ENCODE peak calls at places on chromosomes 2 and 18, in eight cellular contexts. O is stimulated activated CD4-positive, alpha-beta T cell treated with anti-CD3 and anti-CD28 coated beads, Interleukin-15, amount 100 ng/mL, for 24 hours; A is T-helper 2 cell; I is AG20443; C is smooth muscle cell of the brain vasculature; X is GDM1; G is activated effector memory CD4-positive, alpha-beta T cell treated with anti-CD3 and anti-CD28 coated beads, Interleukin-2, amount 50 U/mL, for 16 hours; L is gastrocnemius medialis. J is an unnamed sample.

GRCh38 chr18:28357785-28358401 is 181.0 kb upstream of the CDH2 start:
- DNase-seq in C (no peak), L (no peak), I (no peak), O (no peak), G (no peak), A (no peak), X (no peak), J (no peak)

GRCh38 chr2:172484253-172484652 is 56.9 kb downstream of the ITGA6 start:
- DNase-seq in O (no peak), C (peak), X (peak), I (peak), A (no peak), G (no peak), L (no peak), J (no peak)

GRCh38 chr2:27379840-27380625 is 501 bp downstream of the ZNF513 start:
- DNase-seq in L (peak), A (no peak), X (no peak), G (peak), C (no peak), O (peak), I (no peak), J (peak)

GRCh38 chr2:8120979-8121825 is 560.7 kb upstream of the ID2 start:
- DNase-seq in I (no peak), G (no peak), A (no peak), X (no peak), L (no peak), O (no peak), C (no peak), J (no peak)

GRCh38 chr2:86383844-86384243 is 46.4 kb upstream of the REEP1 start:
- DNase-seq in I (peak), C (no peak), X (no peak), L (no peak), G (no peak), A (no peak), O (no peak), J (no peak)

GRCh38 chr2:202161106-202161836 is 77.1 kb downstream of the SUMO1 start:
- DNase-seq in L (no peak), G (no peak), A (no peak), I (no peak), C (no peak), O (no peak), X (peak), J (no peak)

GRCh38 chr2:238170386-238171071 is 11.8 kb downstream of the ERFE start:
- DNase-seq in O (no peak), C (no peak), A (no peak), G (no peak), L (no peak), X (no peak), I (no peak), J (no peak)

GRCh38 chr2:208062113-208062512 is 36.8 kb upstream of the PLEKHM3 start:
- DNase-seq in L (no peak), I (no peak), C (no peak), X (peak), G (no peak), O (peak), A (no peak), J (no peak)

GRCh38 chr2:216350214-216350789 is 22.0 kb downstream of the MARCHF4 start:
- DNase-seq in A (no peak), X (peak), L (no peak), I (peak), G (no peak), C (no peak), O (peak), J (no peak)

GRCh38 chr2:170235860-170236638 is 58.1 kb downstream of the MYO3B start:
- DNase-seq in A (no peak), O (peak), I (peak), X (peak), L (no peak), C (no peak), G (no peak), J (peak)

GRCh38 chr18:48797841-48798255 is 152.9 kb downstream of the SMAD7 start:
- DNase-seq in A (no peak), G (peak), X (no peak), L (peak), I (no peak), C (no peak), O (no peak), J (no peak)

GRCh38 chr2:126059379-126059778 is 596.6 kb upstream of the GYPC start:
- DNase-seq in L (no peak), I (no peak), C (no peak), X (no peak), A (no peak), G (no peak), O (no peak), J (peak)

GRCh38 chr2:45849491-45850283 is 198.2 kb downstream of the PRKCE start:
- DNase-seq in A (no peak), G (no peak), X (no peak), O (no peak), L (no peak), C (no peak), I (peak), J (no peak)

GRCh38 chr18:3162181-3162580 is 57.6 kb downstream of the MYOM1 start:
- DNase-seq in I (no peak), C (no peak), G (no peak), A (no peak), O (no peak), X (no peak), L (peak), J (no peak)

GRCh38 chr18:9806905-9807304 is 78.9 kb upstream of the TXNDC2 start:
- DNase-seq in A (no peak), I (no peak), X (no peak), C (no peak), O (no peak), G (no peak), L (no peak), J (no peak)

GRCh38 chr18:44245026-44245425 is 435.7 kb upstream of the SETBP1 start:
- DNase-seq in I (no peak), G (no peak), X (no peak), O (no peak), A (no peak), L (no peak), C (no peak), J (no peak)

GRCh38 chr18:38923136-38923535 is 1357.5 kb upstream of the CELF4 start:
- DNase-seq in I (no peak), G (no peak), O (no peak), A (no peak), X (no peak), C (no peak), L (no peak), J (no peak)

GRCh38 chr2:23359631-23360567 is 25.1 kb upstream of the KLHL29 start:
- DNase-seq in X (no peak), A (no peak), O (no peak), C (no peak), I (no peak), G (no peak), L (no peak), J (no peak)

GRCh38 chr2:634670-635395 is 42.4 kb downstream of the TMEM18 start:
- DNase-seq in C (no peak), L (no peak), I (no peak), G (no peak), O (no peak), X (no peak), A (no peak), J (no peak)

GRCh38 chr2:166092889-166093288 is 34.9 kb downstream of the SCN1A start:
- DNase-seq in G (no peak), I (peak), L (no peak), A (no peak), O (no peak), X (no peak), C (no peak), J (no peak)

GRCh38 chr2:119068154-119068725 is 90.3 kb downstream of the C1QL2 start:
- DNase-seq in A (no peak), I (no peak), G (no peak), O (no peak), C (no peak), L (no peak), X (no peak), J (no peak)

GRCh38 chr18:46190667-46191066 is 86.5 kb downstream of the HAUS1 start:
- DNase-seq in X (no peak), G (no peak), O (no peak), C (no peak), I (no peak), A (no peak), L (no peak), J (no peak)

GRCh38 chr2:211133766-211134165 is 577.4 kb downstream of the CPS1 start:
- DNase-seq in O (no peak), L (no peak), G (no peak), X (no peak), C (no peak), I (no peak), A (no peak), J (no peak)

GRCh38 chr2:68994864-68995263 is 18.1 kb upstream of the ANTXR1 start:
- DNase-seq in A (no peak), L (peak), X (no peak), O (no peak), I (peak), C (no peak), G (no peak), J (no peak)

GRCh38 chr2:8402222-8402621 is 279.6 kb upstream of the ID2 start:
- DNase-seq in A (no peak), L (no peak), O (no peak), C (no peak), G (no peak), X (no peak), I (no peak), J (no peak)

GRCh38 chr2:9656270-9656766 is 25.5 kb upstream of the YWHAQ start:
- DNase-seq in X (no peak), G (peak), A (no peak), C (peak), O (peak), L (no peak), I (peak), J (no peak)

GRCh38 chr2:124316133-124316532 is 291.0 kb downstream of the CNTNAP5 start:
- DNase-seq in O (no peak), A (no peak), C (no peak), I (no peak), X (no peak), L (no peak), G (no peak), J (no peak)

GRCh38 chr2:89842180-89842908 is 1150.9 kb downstream of the RPIA start:
- DNase-seq in O (no peak), L (no peak), X (no peak), I (no peak), G (no peak), A (no peak), C (no peak), J (no peak)

J was measured in neural crest cell.